ENCODE peak calls at places on chromosomes 7 and 10, in seven cellular contexts. I is adipocyte, Y is tibial artery, D is NCI-H446, B is GM23338, S is T-helper 17 cell, F is NB4. L is an unnamed sample.
A peak's percentile ranks its signal among the peaks of the same experiment; 100 is the strongest.

GRCh38 chr7:130943336-130943901 is 209.4 kb upstream of the KLF14 start:
- DNase-seq in I (peak; percentile 82), Y (no peak), D (no peak), B (no peak), S (no peak), F (peak; percentile 43), L (no peak)

GRCh38 chr7:36115448-36116321 is 37.4 kb upstream of the EEPD1 start:
- DNase-seq in I (peak; percentile 96), Y (peak; percentile 83), D (peak; percentile 54), B (no peak), S (no peak), F (peak; percentile 90), L (no peak)

GRCh38 chr10:44394696-44395383 is 9.9 kb upstream of the CXCL12 start:
- DNase-seq in I (no peak), Y (no peak), D (no peak), B (no peak), S (no peak), F (no peak), L (peak; percentile 11)

GRCh38 chr10:37269554-37270256 is 144.3 kb downstream of the ANKRD30A start:
- DNase-seq in I (no peak), Y (no peak), D (no peak), B (no peak), S (no peak), F (no peak), L (peak; percentile 58)

GRCh38 chr10:19658622-19659233 is 157.5 kb upstream of the PLXDC2 start:
- DNase-seq in I (no peak), Y (no peak), D (no peak), B (no peak), S (no peak), F (no peak), L (no peak)

GRCh38 chr7:26265499-26266075 is 26.1 kb upstream of the SNX10 start:
- DNase-seq in I (no peak), Y (no peak), D (no peak), B (no peak), S (no peak), F (no peak), L (no peak)

GRCh38 chr10:91163709-91164474 is 56.6 kb upstream of the PCGF5 start:
- DNase-seq in I (peak; percentile 94), Y (peak; percentile 93), D (no peak), B (peak; percentile 43), S (peak; percentile 41), F (peak; percentile 59), L (peak; percentile 37)

GRCh38 chr7:92973964-92974363 is 137.6 kb upstream of the CDK6 start:
- DNase-seq in I (peak; percentile 13), Y (no peak), D (no peak), B (no peak), S (no peak), F (no peak), L (no peak)

GRCh38 chr7:54992876-54993490 is 25.8 kb upstream of the EGFR start:
- DNase-seq in I (peak; percentile 48), Y (no peak), D (no peak), B (no peak), S (no peak), F (peak; percentile 20), L (no peak)

GRCh38 chr10:97129666-97130065 is 56.1 kb downstream of the SLIT1 start:
- DNase-seq in I (no peak), Y (peak; percentile 33), D (no peak), B (no peak), S (no peak), F (no peak), L (no peak)

GRCh38 chr10:28375399-28376354 is 72.8 kb upstream of the MPP7 start:
- DNase-seq in I (peak; percentile 45), Y (no peak), D (no peak), B (peak; percentile 36), S (no peak), F (no peak), L (no peak)

GRCh38 chr7:120792861-120793130 is 65.1 kb downstream of the TSPAN12 start:
- DNase-seq in I (no peak), Y (no peak), D (no peak), B (no peak), S (no peak), F (no peak), L (no peak)

GRCh38 chr10:121221991-121222390 is 370.8 kb downstream of the WDR11 start:
- DNase-seq in I (no peak), Y (no peak), D (no peak), B (peak; percentile 12), S (no peak), F (no peak), L (no peak)

GRCh38 chr7:110502893-110503465 is 587.9 kb upstream of the LRRN3 start:
- DNase-seq in I (peak; percentile 9), Y (no peak), D (no peak), B (no peak), S (no peak), F (no peak), L (no peak)

GRCh38 chr10:132637477-132638129 is 100.0 kb downstream of the INPP5A start:
- DNase-seq in I (peak; percentile 87), Y (no peak), D (no peak), B (peak; percentile 80), S (no peak), F (peak; percentile 81), L (peak; percentile 84)

GRCh38 chr7:34064511-34065158 is 159.3 kb downstream of the BMPER start:
- DNase-seq in I (peak; percentile 54), Y (no peak), D (peak; percentile 30), B (no peak), S (no peak), F (no peak), L (no peak)

GRCh38 chr7:114944742-114945625 is 23.1 kb downstream of the MDFIC start:
- DNase-seq in I (peak; percentile 95), Y (peak; percentile 81), D (peak; percentile 81), B (peak; percentile 50), S (no peak), F (no peak), L (no peak)

GRCh38 chr7:47738563-47739166 is 156.8 kb upstream of the TNS3 start:
- DNase-seq in I (no peak), Y (no peak), D (no peak), B (no peak), S (no peak), F (no peak), L (no peak)

GRCh38 chr10:28991326-28991725 is 297.5 kb upstream of the LYZL1 start:
- DNase-seq in I (peak; percentile 76), Y (peak; percentile 78), D (no peak), B (no peak), S (no peak), F (no peak), L (no peak)

GRCh38 chr10:132692311-132692710 is 93.6 kb downstream of the NKX6-2 start:
- DNase-seq in I (no peak), Y (no peak), D (no peak), B (no peak), S (no peak), F (no peak), L (no peak)

GRCh38 chr10:102758226-102758932 is 14.6 kb downstream of the WBP1L start:
- DNase-seq in I (no peak), Y (no peak), D (no peak), B (no peak), S (no peak), F (no peak), L (no peak)

GRCh38 chr10:32795598-32796183 is 162.3 kb downstream of the ITGB1 start:
- DNase-seq in I (peak; percentile 70), Y (no peak), D (peak; percentile 5), B (peak; percentile 70), S (no peak), F (peak; percentile 19), L (peak; percentile 65)

GRCh38 chr7:82810558-82811259 is 352.0 kb downstream of the PCLO start:
- DNase-seq in I (peak; percentile 93), Y (no peak), D (peak; percentile 51), B (peak; percentile 84), S (no peak), F (peak; percentile 63), L (peak; percentile 62)

GRCh38 chr10:117004238-117004626 is 755 bp downstream of the SHTN1 start:
- DNase-seq in I (no peak), Y (no peak), D (no peak), B (no peak), S (no peak), F (peak; percentile 34), L (no peak)

GRCh38 chr10:88042162-88043100 is 179.0 kb downstream of the PTEN start:
- DNase-seq in I (peak; percentile 92), Y (no peak), D (no peak), B (peak; percentile 32), S (no peak), F (peak; percentile 47), L (no peak)

GRCh38 chr10:91621483-91622113 is 11.3 kb downstream of the PPP1R3C start:
- DNase-seq in I (no peak), Y (no peak), D (no peak), B (no peak), S (no peak), F (no peak), L (no peak)

GRCh38 chr10:123100030-123100762 is 35.6 kb upstream of the HMX3 start:
- DNase-seq in I (no peak), Y (no peak), D (no peak), B (peak; percentile 15), S (no peak), F (peak; percentile 15), L (peak; percentile 69)

GRCh38 chr10:16987976-16988610 is 141.5 kb downstream of the CUBN start:
- DNase-seq in I (no peak), Y (no peak), D (no peak), B (no peak), S (no peak), F (no peak), L (no peak)

GRCh38 chr7:121334875-121335648 is 6.3 kb downstream of the WNT16 start:
- DNase-seq in I (peak; percentile 57), Y (no peak), D (no peak), B (no peak), S (no peak), F (no peak), L (no peak)

GRCh38 chr10:85454386-85454785 is 912.2 kb downstream of the GRID1 start:
- DNase-seq in I (no peak), Y (no peak), D (no peak), B (no peak), S (no peak), F (no peak), L (no peak)

GRCh38 chr7:20786049-20786412 is 655 bp downstream of the SP8 start:
- DNase-seq in I (no peak), Y (no peak), D (no peak), B (no peak), S (no peak), F (no peak), L (no peak)

L was measured in Karpas-422.